ENCODE peak calls at places on chromosomes 11 and 22, in six cellular contexts. G is hippocampal formation; N is midbrain; X is naive thymus-derived CD8-positive, alpha-beta T cell; L is A172; I is progenitor cell of endocrine pancreas. U is an unnamed sample.

GRCh38 chr22:47356433-47357011 is 594.1 kb downstream of the TBC1D22A start:
- DNase-seq in X (no peak), N (no peak), L (no peak), I (no peak), G (no peak), U (no peak)

GRCh38 chr11:105181521-105181920 is 42.0 kb upstream of the CARD18 start:
- DNase-seq in N (peak; percentile 8), X (no peak), G (no peak), I (no peak), L (no peak), U (no peak)

GRCh38 chr11:6855971-6856542 is 6.8 kb upstream of the OR10A2 start:
- DNase-seq in L (peak; percentile 13), X (no peak), G (no peak), N (no peak), I (no peak), U (peak; percentile 81)

GRCh38 chr22:44263547-44263946 is 49.2 kb downstream of the SHISAL1 start:
- DNase-seq in I (no peak), L (no peak), N (no peak), G (no peak), X (no peak), U (no peak)

GRCh38 chr22:27895600-27895999 is 23.5 kb downstream of the PITPNB start:
- DNase-seq in X (no peak), N (no peak), G (no peak), I (no peak), L (no peak), U (no peak)

GRCh38 chr11:74532496-74533246 is 39.1 kb upstream of the LIPT2 start:
- DNase-seq in L (no peak), G (no peak), N (no peak), X (no peak), I (no peak), U (no peak)

GRCh38 chr11:76419896-76420295 is 24.9 kb upstream of the EMSY start:
- DNase-seq in I (no peak), X (no peak), G (no peak), L (no peak), N (no peak), U (no peak)

GRCh38 chr11:15006139-15006759 is 34.1 kb upstream of the CALCA start:
- DNase-seq in N (no peak), G (no peak), X (no peak), I (no peak), L (peak; percentile 14), U (peak; percentile 13)

GRCh38 chr11:827861-828167 is at the start of gene CRACR2B:
- DNase-seq in N (no peak), X (no peak), G (no peak), I (no peak), L (no peak), U (no peak)

GRCh38 chr11:133947298-133947905 is 9.4 kb downstream of the IGSF9B start:
- DNase-seq in G (peak; percentile 23), N (peak; percentile 34), L (peak; percentile 46), X (peak; percentile 50), I (peak; percentile 57), U (peak; percentile 81)

GRCh38 chr22:50138036-50138435 is 32.5 kb upstream of the PANX2 start:
- DNase-seq in L (no peak), I (no peak), N (no peak), X (no peak), G (no peak), U (no peak)

GRCh38 chr22:36864454-36865215 is 3.8 kb downstream of the NCF4 start:
- DNase-seq in G (no peak), N (no peak), L (no peak), I (no peak), X (no peak), U (no peak)

GRCh38 chr11:75346296-75346695 is 5.2 kb downstream of the ARRB1 start:
- DNase-seq in I (no peak), G (no peak), N (no peak), L (no peak), X (no peak), U (no peak)

GRCh38 chr11:67649634-67650540 is 643 bp downstream of the ACY3 start:
- DNase-seq in G (no peak), L (peak; percentile 14), X (no peak), I (no peak), N (no peak), U (peak; percentile 36)

GRCh38 chr11:79822771-79823170 is 381.9 kb upstream of the TENM4 start:
- DNase-seq in G (no peak), N (no peak), X (no peak), L (no peak), I (no peak), U (no peak)

GRCh38 chr11:47856186-47856585 is 8.0 kb upstream of the NUP160 start:
- DNase-seq in G (no peak), I (no peak), L (peak; percentile 48), N (no peak), X (no peak), U (peak; percentile 34)

GRCh38 chr11:128653828-128654231 is 40.0 kb upstream of the FLI1 start:
- DNase-seq in N (peak; percentile 1), X (no peak), I (no peak), G (peak; percentile 18), L (peak; percentile 2), U (peak; percentile 59)

GRCh38 chr22:47175151-47175760 is 412.8 kb downstream of the TBC1D22A start:
- DNase-seq in L (no peak), G (no peak), X (no peak), N (no peak), I (no peak), U (no peak)

GRCh38 chr11:32584921-32585320 is 1.3 kb downstream of the EIF3M start:
- DNase-seq in G (no peak), L (no peak), X (no peak), I (no peak), N (no peak), U (no peak)

GRCh38 chr11:78227906-78228305 is 39.2 kb downstream of the USP35 start:
- DNase-seq in X (no peak), L (no peak), N (no peak), G (no peak), I (no peak), U (no peak)

GRCh38 chr11:94007906-94008305 is 13.2 kb upstream of the HEPHL1 start:
- DNase-seq in N (no peak), L (no peak), G (no peak), X (no peak), I (no peak), U (no peak)

GRCh38 chr11:119804698-119805097 is 75.7 kb upstream of the NECTIN1 start:
- DNase-seq in I (no peak), N (no peak), L (no peak), X (no peak), G (no peak), U (no peak)

GRCh38 chr22:37870273-37870672 is 21.1 kb downstream of the EIF3L start:
- DNase-seq in N (no peak), I (no peak), X (no peak), L (no peak), G (no peak), U (no peak)